ENCODE peak calls at places on chromosome 7, in seven cellular contexts. O is CD8-positive, alpha-beta memory T cell; Y is ovary; P is H9; U is activated CD4-positive, alpha-beta T cell treated with anti-CD3 and anti-CD28 coated beads, Interleukin-2, amount 50 U/mL, for 1 hour; R is uterus; A is upper lobe of left lung. C is an unnamed sample.

GRCh38 chr7:150716368-150716767 is at the start of gene GIMAP1:
- DNase-seq in U (peak; percentile 68), Y (no peak), R (peak; percentile 51), P (no peak), A (peak; percentile 73), O (peak; percentile 80), C (no peak)

GRCh38 chr7:6392712-6393666 is 54.8 kb downstream of the DAGLB start:
- DNase-seq in Y (no peak), R (peak; percentile 78), A (peak; percentile 98), P (no peak), O (no peak), U (no peak), C (no peak)

GRCh38 chr7:21616796-21617436 is 74.1 kb downstream of the DNAH11 start:
- DNase-seq in O (no peak), Y (no peak), R (no peak), P (no peak), A (no peak), U (no peak), C (peak; percentile 41)

GRCh38 chr7:151109094-151110048 is 23.1 kb downstream of the AGAP3 start:
- DNase-seq in O (no peak), U (no peak), A (peak; percentile 61), P (no peak), Y (no peak), R (peak; percentile 73), C (no peak)

GRCh38 chr7:75963383-75963995 is 30.9 kb downstream of the TMEM120A start:
- DNase-seq in Y (no peak), A (no peak), R (no peak), P (no peak), O (no peak), U (no peak), C (no peak)

GRCh38 chr7:918118-918425 is 36.4 kb downstream of the ADAP1 start:
- DNase-seq in U (no peak), O (peak; percentile 14), Y (no peak), A (no peak), R (no peak), P (no peak), C (no peak)

GRCh38 chr7:20831451-20831850 is 44.8 kb upstream of the SP8 start:
- DNase-seq in R (no peak), O (no peak), U (no peak), A (no peak), P (no peak), Y (no peak), C (no peak)

GRCh38 chr7:52021343-52021742 is 704.7 kb upstream of the COBL start:
- DNase-seq in Y (no peak), O (no peak), A (no peak), U (no peak), P (no peak), R (no peak), C (no peak)

GRCh38 chr7:101884671-101885596 is 67.5 kb downstream of the CUX1 start:
- DNase-seq in Y (no peak), A (no peak), O (no peak), R (no peak), U (peak; percentile 7), P (no peak), C (no peak)

GRCh38 chr7:30846378-30846777 is 65.3 kb upstream of the AQP1 start:
- DNase-seq in R (no peak), A (peak; percentile 85), Y (no peak), U (no peak), P (no peak), O (no peak), C (no peak)

GRCh38 chr7:151520419-151521229 is 929 bp upstream of the RHEB start:
- DNase-seq in P (peak; percentile 48), Y (peak; percentile 70), O (peak; percentile 56), U (peak; percentile 25), A (peak; percentile 61), R (peak; percentile 52), C (no peak)

GRCh38 chr7:12738665-12739064 is 51.2 kb downstream of the ARL4A start:
- DNase-seq in O (no peak), R (no peak), Y (no peak), U (no peak), P (no peak), A (no peak), C (no peak)

GRCh38 chr7:116075351-116076145 is 45.0 kb upstream of the TFEC start:
- DNase-seq in Y (no peak), O (no peak), P (peak; percentile 26), U (no peak), A (no peak), R (no peak), C (peak; percentile 4)